ENCODE peak calls at places on chromosome 18, in ten cellular contexts. W, S, D, C, O, U, H, F, R and V are unnamed samples.

GRCh38 chr18:22609642-22610041 is 191.9 kb upstream of the CTAGE1 start:
- DNase-seq in O (no peak), H (peak), R (peak), C (no peak), D (no peak), U (no peak), W (peak), S (peak), F (peak), V (peak)

GRCh38 chr18:28711096-28711495 is 534.2 kb upstream of the CDH2 start:
- DNase-seq in F (no peak), R (no peak), H (no peak), U (no peak), O (no peak), C (no peak), D (no peak), S (no peak), W (no peak), V (no peak)

GRCh38 chr18:57743008-57743407 is 60.1 kb downstream of the ATP8B1 start:
- DNase-seq in H (no peak), C (no peak), D (no peak), R (no peak), U (no peak), W (no peak), O (no peak), F (peak), S (no peak), V (no peak)

GRCh38 chr18:22503803-22504202 is 86.1 kb upstream of the CTAGE1 start:
- DNase-seq in R (no peak), D (no peak), F (no peak), O (no peak), C (no peak), U (no peak), H (peak), S (no peak), W (peak), V (no peak)

GRCh38 chr18:53629356-53629755 is 595.1 kb downstream of the MBD2 start:
- DNase-seq in D (no peak), C (no peak), F (no peak), R (no peak), W (no peak), O (no peak), S (no peak), H (no peak), U (no peak), V (no peak)

GRCh38 chr18:24271381-24272331 is 126.0 kb downstream of the OSBPL1A start:
- DNase-seq in O (no peak), C (peak), R (peak), U (no peak), F (peak), D (no peak), S (peak), W (peak), H (peak), V (no peak)

GRCh38 chr18:62856294-62856693 is 141.0 kb downstream of the PHLPP1 start:
- DNase-seq in H (no peak), S (no peak), F (no peak), U (no peak), R (no peak), O (no peak), W (no peak), D (no peak), C (no peak), V (no peak)

GRCh38 chr18:28875059-28875458 is 698.1 kb upstream of the CDH2 start:
- DNase-seq in C (no peak), W (no peak), F (no peak), U (no peak), D (no peak), O (no peak), R (no peak), S (no peak), H (no peak), V (no peak)

GRCh38 chr18:32893915-32894314 is 121.1 kb upstream of the KLHL14 start:
- DNase-seq in U (no peak), W (no peak), D (no peak), C (peak), O (peak), F (no peak), R (no peak), S (peak), H (no peak), V (no peak)

DNA sequence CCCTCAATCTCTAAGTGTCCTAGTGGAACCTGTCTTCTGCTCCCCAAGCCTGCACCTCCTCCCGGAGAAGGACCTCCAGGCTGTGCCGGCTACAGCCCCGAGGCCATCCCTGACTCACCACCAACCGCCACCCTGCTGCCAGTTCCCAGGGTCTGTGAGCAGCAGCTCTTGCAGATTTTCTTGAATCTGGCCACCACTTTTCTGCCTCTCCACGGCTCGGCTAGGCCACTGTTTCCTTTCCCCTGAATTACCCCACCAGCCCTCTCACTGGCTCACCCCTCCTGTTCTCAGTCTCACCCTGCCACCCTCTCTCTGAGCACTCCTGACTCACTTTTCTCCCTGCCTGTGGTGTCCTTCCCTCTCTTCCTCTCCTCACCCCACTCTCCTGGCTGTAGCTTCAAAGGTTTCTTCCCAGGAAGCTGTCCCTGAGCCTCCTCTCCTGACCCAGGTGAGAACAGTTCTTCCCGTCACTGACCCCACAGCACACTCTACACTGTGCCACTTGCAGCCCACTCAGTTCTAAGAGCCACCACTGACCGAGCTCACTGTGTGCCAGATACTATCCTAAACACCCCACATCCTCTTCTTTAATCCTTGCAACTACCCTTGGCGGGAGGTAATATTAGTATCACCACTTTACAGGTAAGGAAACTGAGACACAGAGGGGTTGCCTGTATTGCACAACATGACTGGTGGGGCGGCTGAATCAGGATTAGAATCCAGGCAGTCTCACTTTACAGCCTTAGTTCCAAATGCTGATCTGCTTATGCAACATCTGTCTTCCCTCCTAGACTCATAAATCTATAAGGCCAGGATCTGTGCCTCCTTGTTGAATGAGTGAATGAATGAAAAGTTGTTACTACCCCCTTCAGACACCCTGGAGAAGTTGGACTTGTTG is 111.6 kb downstream of the SMAD7 start:
- DNase-seq in C (no peak), W (no peak), S (no peak), O (no peak), F (peak), D (no peak), R (no peak), U (no peak), H (no peak), V (no peak)
- H3K27ac ChIP-seq in C (no peak), W (peak), S (no peak), O (no peak), F (peak), D (no peak), R (no peak), U (peak), H (peak), V (no peak)

DNA sequence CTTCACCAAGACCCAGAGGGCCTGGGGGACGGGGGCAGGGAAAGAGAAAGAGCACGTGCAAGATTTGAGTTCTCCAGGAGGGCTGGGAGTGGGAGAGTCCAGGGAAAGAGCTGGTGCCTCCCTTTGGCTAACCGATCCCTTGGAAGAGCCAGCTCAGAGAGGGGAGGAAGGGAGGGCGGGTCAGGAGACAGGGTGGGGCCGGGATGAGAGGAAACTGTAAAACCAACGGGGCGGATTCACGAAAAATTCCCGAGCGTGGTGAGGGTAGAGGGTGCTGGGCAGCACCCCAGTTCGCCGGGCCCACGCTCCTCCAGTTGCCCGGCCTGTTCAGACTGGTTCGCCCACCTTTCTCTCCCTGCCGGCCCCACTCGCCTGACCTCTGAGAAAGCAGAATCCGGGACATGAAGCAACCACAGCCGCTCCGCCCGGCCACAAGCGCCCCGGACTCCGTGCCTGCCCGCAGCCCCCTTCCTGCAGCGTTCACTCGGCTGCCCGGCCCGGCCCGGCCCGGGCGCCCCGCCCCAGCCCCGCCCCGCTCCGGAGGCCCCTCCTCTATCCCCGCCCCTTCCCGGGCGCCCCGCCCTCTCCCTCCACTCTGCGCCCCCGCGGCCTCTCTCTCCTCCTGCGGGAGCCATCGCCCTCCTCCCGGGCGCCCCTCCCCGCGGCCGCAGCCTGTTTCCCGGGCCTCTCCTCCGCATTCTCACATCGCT is 230.9 kb upstream of the SMAD2 start:
- DNase-seq in O (no peak), S (peak), W (peak), R (peak), H (peak), D (peak), C (peak), F (peak), U (peak), V (peak)
- H3K27ac ChIP-seq in O (peak), S (peak), W (peak), R (peak), H (peak), D (no peak), C (no peak), F (no peak), U (no peak), V (peak)

GRCh38 chr18:3771121-3771971 is 321.4 kb downstream of the TGIF1 start:
- DNase-seq in F (peak), S (peak), D (peak), C (peak), W (peak), U (peak), O (peak), R (peak), H (peak), V (peak)
- H3K27ac ChIP-seq in F (no peak), S (no peak), D (no peak), C (peak), W (peak), U (no peak), O (peak), R (no peak), H (peak), V (no peak)

DNA sequence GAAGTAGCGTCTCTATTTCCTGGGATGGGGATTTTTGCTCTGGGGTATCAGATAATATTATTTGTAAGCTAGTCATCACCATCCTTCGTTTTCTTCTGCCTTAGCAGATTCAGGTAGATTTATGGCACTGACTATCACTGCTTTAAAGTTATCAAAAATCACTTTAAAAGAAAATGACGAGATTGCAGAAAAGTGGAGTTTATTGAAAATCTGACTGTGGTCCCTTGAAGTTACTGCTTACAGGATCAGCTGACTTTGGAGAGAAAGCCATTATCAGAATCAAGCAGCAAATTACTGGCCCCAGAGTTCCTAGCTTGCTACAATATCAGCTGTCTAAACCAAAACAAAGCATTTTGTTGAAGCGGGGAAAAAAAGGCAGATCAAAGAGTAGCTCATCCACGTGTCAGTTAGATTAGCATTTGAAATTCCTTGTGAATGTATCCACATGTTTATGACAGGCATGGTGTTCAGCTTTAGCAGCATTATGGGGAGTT is 18.5 kb downstream of the MBP start:
- DNase-seq in R (no peak), S (no peak), W (no peak), U (no peak), C (no peak), F (no peak), O (no peak), H (no peak), D (no peak), V (no peak)
- H3K27ac ChIP-seq in R (peak), S (no peak), W (peak), U (peak), C (peak), F (peak), O (peak), H (peak), D (no peak), V (peak)

GRCh38 chr18:47893047-47893446 is 37.4 kb downstream of the SMAD2 start:
- DNase-seq in W (no peak), R (no peak), D (no peak), O (no peak), S (no peak), U (no peak), C (no peak), F (no peak), H (no peak), V (no peak)
- H3K27ac ChIP-seq in W (no peak), R (no peak), D (no peak), O (no peak), S (no peak), U (no peak), C (no peak), F (no peak), H (no peak), V (no peak)

GRCh38 chr18:8990276-8991031 is 112.0 kb upstream of the NDUFV2 start:
- DNase-seq in H (peak), O (no peak), R (no peak), S (no peak), U (no peak), C (no peak), W (no peak), F (no peak), D (no peak), V (no peak)
- H3K27ac ChIP-seq in H (no peak), O (no peak), R (no peak), S (no peak), U (no peak), C (no peak), W (no peak), F (no peak), D (no peak), V (no peak)

GRCh38 chr18:31497404-31497710 is 620 bp upstream of the DSG2 start:
- DNase-seq in D (no peak), S (no peak), U (no peak), F (no peak), W (no peak), R (no peak), C (no peak), H (no peak), O (no peak), V (no peak)

GRCh38 chr18:31500161-31500688 is 2.2 kb downstream of the DSG2 start:
- DNase-seq in F (no peak), C (no peak), U (no peak), H (no peak), S (no peak), R (no peak), D (no peak), W (no peak), O (no peak), V (peak)

GRCh38 chr18:31497711-31498449 is at the start of gene DSG2:
- DNase-seq in R (no peak), C (peak), O (no peak), F (no peak), D (no peak), W (no peak), U (no peak), H (peak), S (peak), V (peak)

GRCh38 chr18:31499157-31499524 is 1.2 kb downstream of the DSG2 start:
- DNase-seq in C (no peak), R (no peak), D (no peak), O (no peak), U (no peak), H (no peak), F (no peak), W (no peak), S (no peak), V (no peak)

GRCh38 chr18:31498450-31499156 is 626 bp downstream of the DSG2 start:
- DNase-seq in O (no peak), S (no peak), D (no peak), C (no peak), F (no peak), W (no peak), R (no peak), U (no peak), H (no peak), V (peak)
- H3K27ac ChIP-seq in O (no peak), S (peak), D (no peak), C (no peak), F (peak), W (no peak), R (no peak), U (no peak), H (peak), V (peak)